ENCODE peak calls at places on chromosomes 2 and 18, in four cellular contexts. E is IMR-90, C is HCT116, M is H1. D is an unnamed sample.

GRCh38 chr2:218428846-218429558 is 10.1 kb downstream of the VIL1 start:
- DNase-seq in E (no peak), C (no peak), M (no peak), D (no peak)

GRCh38 chr2:23685201-23685600 is 241.7 kb downstream of the ATAD2B start:
- DNase-seq in E (no peak), C (no peak), M (no peak), D (no peak)

GRCh38 chr2:18299423-18300212 is 260.8 kb downstream of the RDH14 start:
- DNase-seq in E (peak; percentile 96), C (no peak), M (no peak), D (peak; percentile 90)

GRCh38 chr2:106570316-106570715 is 83.2 kb downstream of the CD8B2 start:
- DNase-seq in E (no peak), C (no peak), M (no peak), D (no peak)

GRCh38 chr2:240972636-240973521 is 25.5 kb upstream of the SNED1 start:
- DNase-seq in E (no peak), C (no peak), M (no peak), D (no peak)

GRCh38 chr2:73830871-73831401 is 2.2 kb downstream of the STAMBP start:
- DNase-seq in E (peak; percentile 91), C (no peak), M (no peak), D (no peak)

GRCh38 chr18:3360211-3360610 is 89.8 kb upstream of the TGIF1 start:
- DNase-seq in E (no peak), C (no peak), M (peak; percentile 67), D (peak; percentile 38)

GRCh38 chr18:3248670-3249359 is 1.2 kb downstream of the MYL12A start:
- DNase-seq in E (peak; percentile 57), C (no peak), M (no peak), D (peak; percentile 40)

GRCh38 chr18:22018366-22018765 is 151.0 kb upstream of the GATA6 start:
- DNase-seq in E (no peak), C (no peak), M (no peak), D (no peak)

GRCh38 chr2:180985771-180986395 is 5.5 kb downstream of the UBE2E3 start:
- DNase-seq in E (no peak), C (no peak), M (no peak), D (no peak)

GRCh38 chr2:218448934-218449333 is 30.0 kb downstream of the VIL1 start:
- DNase-seq in E (peak; percentile 45), C (no peak), M (no peak), D (no peak)

GRCh38 chr2:10941383-10941782 is 29.6 kb downstream of the KCNF1 start:
- DNase-seq in E (no peak), C (no peak), M (no peak), D (no peak)

GRCh38 chr18:2104620-2105462 is 466.5 kb downstream of the METTL4 start:
- DNase-seq in E (peak; percentile 24), C (peak; percentile 31), M (peak; percentile 85), D (peak; percentile 86)

GRCh38 chr18:46071894-46072867 is at the start of gene PSTPIP2:
- DNase-seq in E (peak; percentile 54), C (peak; percentile 22), M (peak; percentile 73), D (peak; percentile 84)

GRCh38 chr2:26772064-26773001 is 8.2 kb downstream of the SLC35F6 start:
- DNase-seq in E (peak; percentile 38), C (no peak), M (no peak), D (peak; percentile 97)
- TF ChIP-seq POLR2A in E (no peak), C (no peak), M (no peak), D (no peak)

GRCh38 chr2:15641530-15641982 is 49.9 kb downstream of the DDX1 start:
- DNase-seq in E (no peak), C (no peak), M (no peak), D (no peak)

GRCh38 chr2:15639323-15640251 is 47.9 kb downstream of the DDX1 start:
- DNase-seq in E (no peak), C (no peak), M (no peak), D (no peak)

GRCh38 chr2:15642334-15643208 is 50.9 kb downstream of the DDX1 start:
- DNase-seq in E (no peak), C (no peak), M (no peak), D (no peak)

GRCh38 chr2:15640291-15640711 is 48.6 kb downstream of the DDX1 start:
- DNase-seq in E (peak; percentile 86), C (no peak), M (no peak), D (no peak)

DNA sequence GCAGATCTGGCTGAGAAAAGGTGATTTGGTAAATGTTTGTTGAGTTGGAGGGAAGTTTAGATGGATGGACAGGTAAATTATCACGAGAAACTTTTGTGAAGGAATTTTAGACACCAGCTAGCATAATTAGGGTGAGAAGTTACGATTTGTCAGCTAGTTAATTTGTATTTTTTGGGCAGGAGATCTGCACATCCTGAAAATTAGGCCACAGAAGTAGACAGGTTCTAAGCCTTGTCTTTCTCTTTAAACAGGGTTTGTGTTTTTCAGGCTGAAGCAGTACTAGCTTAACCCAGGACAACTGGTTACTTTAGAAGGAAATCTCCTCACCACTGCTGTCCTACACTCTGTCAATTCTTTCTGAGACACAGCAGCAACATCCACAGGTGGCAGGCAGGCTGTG is 49.1 kb downstream of the DDX1 start:
- DNase-seq in E (no peak), C (no peak), M (no peak), D (no peak)
- H3K27ac ChIP-seq in E (no peak overlapping the region), C (no peak overlapping the region), M (no peak overlapping the region), D (no peak overlapping the region)

DNA sequence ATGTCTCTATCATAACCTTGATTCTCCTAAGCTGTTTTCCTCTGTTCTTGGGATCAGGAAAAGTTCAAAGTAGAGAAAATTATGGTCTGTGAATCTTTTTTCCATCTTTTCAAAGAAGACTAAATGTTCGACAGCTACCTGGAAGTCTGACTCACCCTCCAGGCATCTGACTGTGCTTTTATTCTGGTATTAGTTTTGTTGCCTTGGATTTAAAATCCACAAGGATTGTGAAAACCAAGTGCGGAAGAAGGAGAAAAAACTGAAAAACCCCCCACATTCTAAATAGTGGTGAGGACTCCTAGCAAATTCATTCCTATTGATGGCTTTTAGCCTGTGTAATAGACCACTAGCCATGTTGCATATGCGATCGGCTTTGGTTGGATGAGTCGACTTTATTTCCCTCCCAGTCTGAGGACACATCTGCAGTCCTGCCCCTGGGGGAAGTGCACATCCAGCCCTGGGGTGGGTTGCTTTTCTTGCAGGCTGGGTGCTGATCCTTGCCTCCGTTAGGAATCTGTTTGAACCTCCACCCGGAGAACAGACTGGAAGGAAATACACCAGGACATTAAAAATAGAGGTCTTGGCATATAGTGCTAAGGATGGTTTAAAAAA is 16.9 kb downstream of the LDLRAD4 start:
- DNase-seq in E (no peak), C (no peak), M (no peak), D (no peak)
- TF ChIP-seq POLR2A in E (no peak), C (no peak), M (no peak), D (no peak)

GRCh38 chr2:58512878-58513277 is 271.8 kb upstream of the FANCL start:
- DNase-seq in E (no peak), C (no peak), M (no peak), D (no peak)

GRCh38 chr2:58514252-58514651 is 273.1 kb upstream of the FANCL start:
- DNase-seq in E (no peak), C (no peak), M (no peak), D (no peak)

GRCh38 chr2:58515827-58516574 is 274.9 kb upstream of the FANCL start:
- DNase-seq in E (no peak), C (no peak), M (no peak), D (no peak)

GRCh38 chr2:58520903-58521302 is 279.8 kb upstream of the FANCL start:
- DNase-seq in E (no peak), C (no peak), M (no peak), D (no peak)

GRCh38 chr2:58516695-58517094 is 275.6 kb upstream of the FANCL start:
- DNase-seq in E (no peak), C (no peak), M (no peak), D (no peak)
- H3K27ac ChIP-seq in E (no peak overlapping the region), C (no peak overlapping the region), M (no peak overlapping the region), D (no peak overlapping the region)

GRCh38 chr2:237509905-237510304 is 22.9 kb downstream of the MLPH start:
- DNase-seq in E (no peak), C (no peak), M (no peak), D (peak; percentile 39)
- TF ChIP-seq POLR2A in E (no peak), C (no peak), M (no peak), D (no peak)

DNA sequence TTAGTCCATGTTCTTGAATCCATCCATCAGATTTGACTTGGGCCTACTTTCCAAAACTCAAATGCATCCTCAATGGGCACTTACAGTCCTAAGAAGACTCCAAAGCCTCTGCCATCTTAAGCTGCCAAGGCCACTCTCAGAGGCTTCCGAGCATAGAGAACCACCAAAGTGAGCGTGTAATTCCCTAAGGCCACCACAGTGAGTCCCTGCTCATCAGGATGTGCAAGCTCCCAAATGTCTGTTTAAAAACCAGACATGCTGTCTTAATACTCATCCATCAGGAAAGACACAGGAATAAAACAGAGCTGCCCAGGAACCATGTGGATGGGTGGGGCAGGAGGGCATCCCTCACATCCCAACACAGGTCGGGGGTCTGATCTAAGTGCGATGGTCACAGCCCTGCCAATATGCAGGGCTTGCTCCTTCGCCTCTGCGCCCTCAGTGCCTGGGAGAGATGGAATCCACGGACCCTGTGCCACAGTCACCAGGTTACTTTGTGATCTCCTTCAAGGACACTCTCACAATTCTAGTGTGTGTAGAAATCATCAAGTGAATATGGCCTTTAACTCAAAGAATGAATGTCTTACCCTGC is 80.4 kb downstream of the POLR1A start:
- DNase-seq in E (no peak), C (no peak), M (no peak), D (no peak)
- H3K27ac ChIP-seq in E (no peak overlapping the region), C (no peak overlapping the region), M (no peak overlapping the region), D (no peak overlapping the region)

GRCh38 chr2:43193652-43193995 is 32.8 kb downstream of the ZFP36L2 start:
- DNase-seq in E (no peak), C (no peak), M (no peak), D (no peak)
- TF ChIP-seq POLR2A in E (no peak), C (no peak), M (no peak), D (no peak)

GRCh38 chr2:205500951-205501350 is 181.3 kb upstream of the NRP2 start:
- DNase-seq in E (no peak), C (no peak), M (no peak), D (no peak)
- H3K27ac ChIP-seq in E (no peak overlapping the region), C (no peak overlapping the region), M (no peak overlapping the region), D (no peak overlapping the region)

GRCh38 chr2:229085439-229085838 is 185.6 kb downstream of the PID1 start:
- DNase-seq in E (no peak), C (no peak), M (no peak), D (no peak)

GRCh38 chr2:229083606-229084349 is 187.3 kb downstream of the PID1 start:
- DNase-seq in E (no peak), C (no peak), M (no peak), D (no peak)

GRCh38 chr2:229087229-229087628 is 183.9 kb downstream of the PID1 start:
- DNase-seq in E (no peak), C (no peak), M (no peak), D (no peak)

GRCh38 chr2:229081411-229081810 is 189.7 kb downstream of the PID1 start:
- DNase-seq in E (no peak), C (no peak), M (no peak), D (no peak)

GRCh38 chr2:229084467-229084866 is 186.6 kb downstream of the PID1 start:
- DNase-seq in E (no peak), C (no peak), M (no peak), D (no peak)
- TF ChIP-seq POLR2A in E (no peak), C (no peak), M (no peak), D (no peak)

D was measured in testis.